ENCODE peak calls at places on chromosomes 1 and 21, in five cellular contexts. W is heart left ventricle; N is dorsolateral prefrontal cortex; Z is A549; A is CD4-positive, alpha-beta T cell. H is an unnamed sample.

GRCh38 chr1:66243548-66244130 is 290.3 kb upstream of the SGIP1 start:
- DNase-seq in W (no peak), N (no peak), Z (no peak), A (no peak), H (no peak)

GRCh38 chr1:237492359-237492758 is 398.4 kb downstream of the ZP4 start:
- DNase-seq in W (no peak), N (no peak), Z (no peak), A (no peak), H (no peak)

GRCh38 chr1:64163972-64164371 is 39.5 kb upstream of the UBE2U start:
- DNase-seq in W (no peak), N (no peak), Z (peak), A (no peak), H (peak)

GRCh38 chr1:212611000-212611636 is 2.6 kb downstream of the ATF3 start:
- DNase-seq in W (no peak), N (no peak), Z (no peak), A (no peak), H (no peak)

GRCh38 chr1:15067148-15067547 is 86.4 kb upstream of the TMEM51 start:
- DNase-seq in W (peak), N (no peak), Z (no peak), A (no peak), H (no peak)

GRCh38 chr1:204224655-204225054 is 10.9 kb upstream of the GOLT1A start:
- DNase-seq in W (no peak), N (no peak), Z (no peak), A (no peak), H (no peak)

GRCh38 chr1:56803561-56804156 is 15.5 kb downstream of the FYB2 start:
- DNase-seq in W (no peak), N (no peak), Z (peak), A (no peak), H (peak)

GRCh38 chr1:153348511-153349362 is at the start of gene PGLYRP4:
- DNase-seq in W (no peak), N (no peak), Z (no peak), A (no peak), H (no peak)

GRCh38 chr1:59549903-59550302 is 253.0 kb downstream of the FGGY start:
- DNase-seq in W (no peak), N (no peak), Z (no peak), A (no peak), H (no peak)

GRCh38 chr21:23223882-23224281 is 2225.7 kb downstream of the NCAM2 start:
- DNase-seq in W (no peak), N (no peak), Z (no peak), A (no peak), H (no peak)

GRCh38 chr21:24594082-24594481 is 1013.2 kb downstream of the MRPL39 start:
- DNase-seq in W (no peak), N (no peak), Z (no peak), A (no peak), H (no peak)

GRCh38 chr21:35024071-35024420 is 25.1 kb downstream of the RUNX1 start:
- DNase-seq in W (no peak), N (no peak), Z (peak), A (no peak), H (no peak)

GRCh38 chr1:207081106-207081505 is 7.6 kb upstream of the C4BPB start:
- DNase-seq in W (no peak), N (no peak), Z (peak), A (no peak), H (no peak)

GRCh38 chr1:111015222-111015621 is 51.5 kb upstream of the LRIF1 start:
- DNase-seq in W (no peak), N (no peak), Z (no peak), A (no peak), H (no peak)

GRCh38 chr1:94608142-94608851 is 66.7 kb upstream of the F3 start:
- DNase-seq in W (no peak), N (no peak), Z (peak), A (no peak), H (no peak)

GRCh38 chr1:61184035-61184713 is 101.8 kb downstream of the NFIA start:
- DNase-seq in W (peak), N (peak), Z (peak), A (no peak), H (no peak)

GRCh38 chr1:221740941-221741363 is 937 bp downstream of the DUSP10 start:
- DNase-seq in W (no peak), N (no peak), Z (no peak), A (peak), H (no peak)

GRCh38 chr1:94118013-94118412 is 2.9 kb downstream of the ABCA4 start:
- DNase-seq in W (no peak), N (no peak), Z (peak), A (no peak), H (no peak)

GRCh38 chr1:72837781-72838180 is 555.4 kb upstream of the NEGR1 start:
- DNase-seq in W (no peak), N (no peak), Z (no peak), A (no peak), H (no peak)

GRCh38 chr1:218642033-218642954 is 297.2 kb downstream of the TGFB2 start:
- DNase-seq in W (no peak), N (no peak), Z (no peak), A (no peak), H (no peak)

GRCh38 chr21:43726686-43727570 is 8.0 kb downstream of the PDXK start:
- DNase-seq in W (no peak), N (no peak), Z (peak), A (no peak), H (no peak)

GRCh38 chr1:206658264-206658980 is 23.1 kb downstream of the DYRK3 start:
- DNase-seq in W (peak), N (no peak), Z (peak), A (peak), H (peak)

GRCh38 chr1:22825790-22826189 is 115.2 kb downstream of the EPHB2 start:
- DNase-seq in W (peak), N (no peak), Z (no peak), A (no peak), H (no peak)

GRCh38 chr1:53642607-53643006 is 96.4 kb downstream of the GLIS1 start:
- DNase-seq in W (peak), N (no peak), Z (no peak), A (no peak), H (no peak)

GRCh38 chr1:43451157-43451591 is 2.6 kb downstream of the HYI start:
- DNase-seq in W (peak), N (no peak), Z (no peak), A (no peak), H (no peak)

GRCh38 chr1:168567007-168567406 is 9.4 kb upstream of the XCL1 start:
- DNase-seq in W (no peak), N (no peak), Z (no peak), A (no peak), H (no peak)

GRCh38 chr1:152252157-152252556 is 28.2 kb upstream of the HRNR start:
- DNase-seq in W (no peak), N (no peak), Z (no peak), A (no peak), H (no peak)

GRCh38 chr1:85225624-85226380 is 25.0 kb upstream of the SYDE2 start:
- DNase-seq in W (no peak), N (no peak), Z (no peak), A (no peak), H (no peak)

GRCh38 chr1:230085178-230085515 is 18.1 kb downstream of the GALNT2 start:
- DNase-seq in W (no peak), N (no peak), Z (peak), A (no peak), H (no peak)

GRCh38 chr21:26153758-26154157 is 16.8 kb downstream of the APP start:
- DNase-seq in W (no peak), N (no peak), Z (no peak), A (no peak), H (no peak)

DNA sequence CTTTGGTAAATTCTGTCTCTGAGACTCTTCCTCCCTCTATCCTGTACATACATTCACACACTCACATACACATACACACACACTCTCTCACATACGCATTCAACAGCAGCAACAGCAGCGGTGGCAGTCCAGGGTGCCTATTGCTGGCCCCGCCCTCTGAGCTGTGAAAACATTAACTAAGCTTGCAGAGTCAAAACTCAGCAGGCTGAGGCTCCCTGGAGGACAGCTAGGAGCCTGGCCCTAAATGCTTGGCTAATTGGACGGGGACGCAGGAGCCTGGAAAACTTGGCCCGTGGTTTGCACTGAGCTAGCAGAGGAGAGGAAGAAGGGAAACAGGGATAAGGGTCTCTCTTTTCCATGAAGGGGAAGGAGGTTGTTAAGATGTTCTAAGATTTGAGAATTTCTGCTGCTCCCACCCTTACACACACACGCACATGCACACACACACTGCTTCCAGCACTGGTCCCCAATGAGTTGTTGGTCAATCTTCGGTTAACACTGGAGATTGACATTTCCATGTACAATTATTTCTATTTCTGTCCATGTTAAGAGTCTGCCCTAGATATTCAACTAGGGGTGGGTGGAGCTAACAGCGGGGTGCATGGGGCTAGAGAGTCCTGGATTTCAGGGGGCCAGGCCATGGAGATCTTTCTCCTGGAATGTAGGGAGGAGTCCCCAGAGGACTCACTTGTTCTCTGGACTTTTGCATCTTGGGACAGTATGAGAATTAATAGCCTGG is 94.2 kb downstream of the PLXNA2 start:
- DNase-seq in W (no peak), N (no peak), Z (peak), A (no peak), H (no peak)
- TF ChIP-seq CTCF in W (no peak), N (no peak), Z (no peak), A (no peak), H (no peak)

DNA sequence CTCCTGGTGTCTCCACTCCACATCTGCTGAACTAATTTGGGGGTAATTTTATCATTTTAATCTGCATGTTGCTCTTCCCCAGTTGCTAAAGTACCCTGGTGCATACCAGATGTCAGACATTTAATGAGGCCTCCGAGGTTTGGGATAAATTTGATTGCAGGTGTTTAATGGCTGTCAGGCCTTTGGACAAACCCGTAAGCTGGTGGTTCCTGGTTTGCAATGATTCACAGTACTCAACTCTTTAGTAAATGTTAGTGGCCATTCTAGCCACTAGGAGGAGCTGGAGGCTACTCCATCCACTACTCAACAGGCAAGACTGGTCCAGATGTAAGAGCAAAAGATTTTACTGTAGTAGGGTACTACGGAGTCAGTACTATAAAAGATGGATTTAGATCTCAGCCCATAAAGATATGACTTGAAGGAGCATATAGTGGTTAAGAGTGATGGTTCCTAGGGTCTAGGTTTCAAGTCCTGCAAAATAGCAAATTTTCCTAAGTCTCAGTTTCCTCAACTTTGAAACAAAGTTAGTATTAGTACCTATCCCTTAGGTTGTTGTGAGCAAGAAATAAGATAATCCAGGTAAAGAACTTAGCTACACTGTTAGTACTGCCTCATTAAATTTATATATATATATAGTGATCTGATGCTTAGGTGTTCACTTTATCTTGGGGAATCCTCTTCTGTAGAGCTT is 132.8 kb downstream of the SNX7 start:
- DNase-seq in W (no peak), N (no peak), Z (peak), A (peak), H (peak)
- TF ChIP-seq CTCF in W (peak), N (peak), Z (peak), A (peak), H (peak)

DNA sequence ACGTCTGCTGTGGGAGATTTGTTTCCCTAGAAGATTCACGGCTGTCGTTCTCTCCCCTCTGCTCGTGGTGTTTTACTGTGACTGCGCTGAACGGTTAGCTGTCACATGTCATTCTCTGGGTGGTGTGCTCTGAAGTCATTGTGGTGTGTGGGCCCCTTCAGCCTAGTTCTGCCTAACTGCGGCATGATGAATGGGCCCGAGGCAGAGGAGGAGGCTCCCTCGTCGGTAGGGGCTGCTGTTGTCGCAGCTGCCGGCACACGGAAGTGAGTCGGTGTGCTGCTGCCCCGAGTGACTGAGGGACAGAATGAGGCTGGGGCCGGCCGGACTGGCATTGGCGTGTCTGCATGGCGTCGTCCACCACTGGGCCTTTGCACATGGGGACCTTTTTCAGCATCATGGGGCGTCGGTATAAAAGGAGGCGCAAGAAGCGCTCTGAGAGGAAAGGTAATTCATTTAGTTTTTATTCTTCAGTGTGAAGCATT is 77.9 kb downstream of the ADARB1 start:
- DNase-seq in W (peak), N (no peak), Z (no peak), A (peak), H (peak)
- TF ChIP-seq CTCF in W (peak), N (no peak), Z (no peak), A (peak), H (no peak)

GRCh38 chr1:205639567-205639966 is 7.8 kb upstream of the ELK4 start:
- DNase-seq in W (no peak), N (no peak), Z (no peak), A (no peak), H (no peak)

GRCh38 chr1:205642679-205643307 is 11.0 kb upstream of the ELK4 start:
- DNase-seq in W (no peak), N (no peak), Z (no peak), A (no peak), H (no peak)

GRCh38 chr1:205648212-205648910 is 16.6 kb upstream of the ELK4 start:
- DNase-seq in W (no peak), N (no peak), Z (no peak), A (no peak), H (no peak)

GRCh38 chr1:205645494-205645893 is 13.7 kb upstream of the ELK4 start:
- DNase-seq in W (no peak), N (no peak), Z (no peak), A (no peak), H (no peak)
- TF ChIP-seq CTCF in W (no peak), N (no peak), Z (no peak), A (no peak), H (no peak)

DNA sequence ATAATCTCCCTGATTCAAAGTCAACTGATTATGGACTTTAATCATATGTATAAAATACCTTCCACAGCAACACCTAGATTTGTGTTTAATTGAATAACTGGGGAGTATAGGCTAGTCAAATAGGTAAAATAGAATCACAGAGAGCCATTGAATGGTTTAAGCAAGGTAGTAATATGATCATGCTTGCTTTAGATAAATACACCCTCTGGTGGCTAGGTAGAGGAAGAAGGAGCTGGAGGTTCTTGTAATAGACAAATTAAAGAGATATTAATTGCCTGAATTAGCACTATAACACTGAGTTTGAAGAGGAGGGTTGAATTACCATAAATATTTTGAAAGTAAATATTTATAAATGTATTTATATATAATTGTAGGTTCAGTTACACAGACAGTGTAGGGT is 40.3 kb downstream of the DIRAS3 start:
- DNase-seq in W (no peak), N (no peak), Z (no peak), A (no peak), H (no peak)
- TF ChIP-seq CTCF in W (peak), N (no peak), Z (peak), A (no peak), H (no peak)

DNA sequence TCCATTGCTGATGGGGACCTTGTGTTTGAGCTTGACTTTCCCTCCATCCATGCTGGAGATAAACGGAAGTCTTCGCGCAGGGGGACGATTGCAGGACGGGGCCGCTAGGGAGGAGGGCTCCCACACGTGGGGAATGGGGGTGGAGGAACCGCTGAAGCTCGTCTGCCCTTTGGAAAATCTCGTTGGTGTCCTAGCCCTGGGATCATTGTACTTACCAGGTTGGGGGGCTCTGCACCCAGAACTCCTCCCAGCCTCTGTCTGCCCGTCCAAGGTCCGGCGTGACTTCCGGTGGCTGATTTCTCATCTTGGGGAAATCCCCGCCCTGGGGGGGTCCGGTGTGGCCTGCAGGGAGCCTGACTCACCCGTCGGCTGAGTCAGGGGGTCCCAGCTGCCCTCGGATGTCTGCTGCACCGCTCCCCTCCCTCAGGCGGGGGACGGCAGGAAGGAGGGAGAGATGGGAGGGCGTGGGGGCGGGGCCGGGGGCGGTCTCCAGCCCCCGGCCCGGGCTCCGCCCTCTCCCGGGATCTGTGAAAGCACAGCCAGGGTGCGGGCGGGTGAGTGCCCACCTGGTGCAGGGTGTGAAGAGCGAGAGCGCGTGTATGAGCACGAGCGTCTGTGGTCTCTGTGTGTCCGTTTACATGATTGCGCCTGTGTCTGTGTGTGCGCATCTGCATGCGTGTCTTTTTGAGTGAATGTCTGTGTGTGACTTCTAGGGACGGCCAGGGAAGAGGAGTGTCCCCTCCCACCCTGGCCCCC is 35.8 kb downstream of the PIK3CD start:
- DNase-seq in W (peak), N (no peak), Z (peak), A (peak), H (peak)
- TF ChIP-seq CTCF in W (no peak), N (no peak), Z (no peak), A (no peak), H (no peak)

DNA sequence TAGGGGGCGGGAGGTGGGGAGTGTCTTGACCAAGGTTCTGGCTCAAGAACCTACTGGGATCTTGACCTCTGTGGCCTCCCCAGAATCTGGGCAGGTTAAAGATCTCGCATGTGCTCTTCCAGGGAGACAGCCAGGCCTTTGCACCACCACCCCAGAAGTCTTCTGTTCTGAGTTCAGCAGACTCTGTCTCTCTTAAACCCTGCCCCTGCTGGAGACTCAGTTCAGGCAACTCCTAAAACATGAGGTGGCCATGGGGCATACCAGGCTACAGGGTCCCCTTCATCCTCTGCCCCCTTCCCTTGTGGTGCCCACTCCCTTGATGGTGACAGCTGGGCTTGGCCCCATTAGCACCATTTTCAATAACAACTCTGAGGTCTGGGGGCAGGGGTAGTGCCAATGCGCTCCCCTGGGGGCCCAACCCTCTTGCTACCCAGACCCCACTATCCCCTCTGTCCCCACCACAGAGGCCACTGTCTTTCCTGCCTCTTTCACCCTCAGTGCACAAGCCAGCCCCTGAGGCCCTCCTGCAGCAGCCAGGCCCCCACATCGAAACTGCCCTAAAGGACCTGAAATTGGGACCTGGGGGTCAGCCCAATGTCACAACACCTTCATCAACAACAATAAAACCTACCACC is 132.7 kb upstream of the RUNX3 start:
- DNase-seq in W (no peak), N (no peak), Z (no peak), A (no peak), H (no peak)
- TF ChIP-seq CTCF in W (no peak), N (no peak), Z (no peak), A (no peak), H (no peak)

GRCh38 chr1:156876281-156876680 is 15.6 kb downstream of the NTRK1 start:
- DNase-seq in W (peak), N (no peak), Z (no peak), A (no peak), H (peak)
- TF ChIP-seq CTCF in W (no peak), N (no peak), Z (no peak), A (no peak), H (no peak)